ENCODE peak calls at places on chromosomes 7 and 10, in nine cellular contexts. One of them, this sample, is unnamed.

GRCh38 chr10:131094406-131095108 is 217.0 kb downstream of the TCERG1L start:
- DNase-seq in ovary: peak
- DNase-seq in uterus: peak
- DNase-seq in GM20000: no peak
- DNase-seq in HL-60: no peak
- DNase-seq in AG09319: no peak
- DNase-seq in Ammon's horn: no peak
- DNase-seq in AG08396: no peak
- DNase-seq in Daoy: peak
- DNase-seq in this sample: no peak

GRCh38 chr7:124566576-124566975 is 199.0 kb downstream of the GPR37 start:
- DNase-seq in ovary: no peak
- DNase-seq in uterus: no peak
- DNase-seq in GM20000: no peak
- DNase-seq in HL-60: no peak
- DNase-seq in AG09319: peak
- DNase-seq in Ammon's horn: no peak
- DNase-seq in AG08396: peak
- DNase-seq in Daoy: peak
- DNase-seq in this sample: no peak

GRCh38 chr7:95004618-95005282 is 97.4 kb downstream of the PPP1R9A start:
- DNase-seq in ovary: no peak
- DNase-seq in uterus: no peak
- DNase-seq in GM20000: no peak
- DNase-seq in HL-60: no peak
- DNase-seq in AG09319: no peak
- DNase-seq in Ammon's horn: peak
- DNase-seq in AG08396: no peak
- DNase-seq in Daoy: no peak
- DNase-seq in this sample: no peak

GRCh38 chr10:115171392-115171960 is 78.3 kb downstream of the ATRNL1 start:
- DNase-seq in ovary: no peak
- DNase-seq in uterus: no peak
- DNase-seq in GM20000: no peak
- DNase-seq in HL-60: no peak
- DNase-seq in AG09319: no peak
- DNase-seq in Ammon's horn: no peak
- DNase-seq in AG08396: peak
- DNase-seq in Daoy: no peak
- DNase-seq in this sample: no peak

GRCh38 chr7:91295571-91295970 is 31.3 kb downstream of the FZD1 start:
- DNase-seq in ovary: no peak
- DNase-seq in uterus: no peak
- DNase-seq in GM20000: no peak
- DNase-seq in HL-60: no peak
- DNase-seq in AG09319: no peak
- DNase-seq in Ammon's horn: no peak
- DNase-seq in AG08396: no peak
- DNase-seq in Daoy: no peak
- DNase-seq in this sample: no peak

GRCh38 chr7:102129636-102130370 is 156.9 kb upstream of the SH2B2 start:
- DNase-seq in ovary: no peak
- DNase-seq in uterus: no peak
- DNase-seq in GM20000: no peak
- DNase-seq in HL-60: no peak
- DNase-seq in AG09319: no peak
- DNase-seq in Ammon's horn: no peak
- DNase-seq in AG08396: no peak
- DNase-seq in Daoy: no peak
- DNase-seq in this sample: no peak

GRCh38 chr7:139453673-139454321 is 29.7 kb downstream of the KLRG2 start:
- DNase-seq in ovary: no peak
- DNase-seq in uterus: no peak
- DNase-seq in GM20000: no peak
- DNase-seq in HL-60: no peak
- DNase-seq in AG09319: no peak
- DNase-seq in Ammon's horn: no peak
- DNase-seq in AG08396: peak
- DNase-seq in Daoy: peak
- DNase-seq in this sample: no peak

GRCh38 chr7:88429382-88429781 is 122.7 kb upstream of the STEAP4 start:
- DNase-seq in ovary: no peak
- DNase-seq in uterus: no peak
- DNase-seq in GM20000: no peak
- DNase-seq in HL-60: no peak
- DNase-seq in AG09319: no peak
- DNase-seq in Ammon's horn: no peak
- DNase-seq in AG08396: no peak
- DNase-seq in Daoy: no peak
- DNase-seq in this sample: no peak

GRCh38 chr10:113171662-113172061 is 221.6 kb downstream of the TCF7L2 start:
- DNase-seq in ovary: no peak
- DNase-seq in uterus: no peak
- DNase-seq in GM20000: no peak
- DNase-seq in HL-60: no peak
- DNase-seq in AG09319: no peak
- DNase-seq in Ammon's horn: no peak
- DNase-seq in AG08396: no peak
- DNase-seq in Daoy: no peak
- DNase-seq in this sample: no peak

GRCh38 chr7:55274156-55274555 is 91.0 kb upstream of the LANCL2 start:
- DNase-seq in ovary: no peak
- DNase-seq in uterus: no peak
- DNase-seq in GM20000: no peak
- DNase-seq in HL-60: no peak
- DNase-seq in AG09319: no peak
- DNase-seq in Ammon's horn: no peak
- DNase-seq in AG08396: no peak
- DNase-seq in Daoy: no peak
- DNase-seq in this sample: no peak

GRCh38 chr7:111012799-111013675 is 77.9 kb upstream of the LRRN3 start:
- DNase-seq in ovary: no peak
- DNase-seq in uterus: no peak
- DNase-seq in GM20000: peak
- DNase-seq in HL-60: no peak
- DNase-seq in AG09319: no peak
- DNase-seq in Ammon's horn: no peak
- DNase-seq in AG08396: no peak
- DNase-seq in Daoy: no peak
- DNase-seq in this sample: no peak

GRCh38 chr7:126799541-126799940 is 453.2 kb downstream of the GRM8 start:
- DNase-seq in ovary: no peak
- DNase-seq in uterus: no peak
- DNase-seq in GM20000: no peak
- DNase-seq in HL-60: no peak
- DNase-seq in AG09319: no peak
- DNase-seq in Ammon's horn: no peak
- DNase-seq in AG08396: no peak
- DNase-seq in Daoy: no peak
- DNase-seq in this sample: no peak

GRCh38 chr10:4138146-4138721 is 353.2 kb upstream of the KLF6 start:
- DNase-seq in ovary: no peak
- DNase-seq in uterus: no peak
- DNase-seq in GM20000: no peak
- DNase-seq in HL-60: no peak
- DNase-seq in AG09319: no peak
- DNase-seq in Ammon's horn: no peak
- DNase-seq in AG08396: no peak
- DNase-seq in Daoy: no peak
- DNase-seq in this sample: no peak

GRCh38 chr10:84429926-84430520 is 101.6 kb downstream of the CCSER2 start:
- DNase-seq in ovary: peak
- DNase-seq in uterus: peak
- DNase-seq in GM20000: peak
- DNase-seq in HL-60: peak
- DNase-seq in AG09319: no peak
- DNase-seq in Ammon's horn: peak
- DNase-seq in AG08396: peak
- DNase-seq in Daoy: peak
- DNase-seq in this sample: peak

GRCh38 chr7:43104874-43105520 is 7.5 kb upstream of the HECW1 start:
- DNase-seq in ovary: no peak
- DNase-seq in uterus: no peak
- DNase-seq in GM20000: no peak
- DNase-seq in HL-60: no peak
- DNase-seq in AG09319: no peak
- DNase-seq in Ammon's horn: no peak
- DNase-seq in AG08396: no peak
- DNase-seq in Daoy: no peak
- DNase-seq in this sample: no peak

GRCh38 chr10:22655312-22655973 is 58.9 kb downstream of the PIP4K2A start:
- DNase-seq in ovary: no peak
- DNase-seq in uterus: no peak
- DNase-seq in GM20000: no peak
- DNase-seq in HL-60: no peak
- DNase-seq in AG09319: peak
- DNase-seq in Ammon's horn: no peak
- DNase-seq in AG08396: peak
- DNase-seq in Daoy: peak
- DNase-seq in this sample: no peak

GRCh38 chr7:52211930-52212329 is 823.5 kb upstream of the POM121L12 start:
- DNase-seq in ovary: no peak
- DNase-seq in uterus: no peak
- DNase-seq in GM20000: no peak
- DNase-seq in HL-60: no peak
- DNase-seq in AG09319: no peak
- DNase-seq in Ammon's horn: no peak
- DNase-seq in AG08396: no peak
- DNase-seq in Daoy: no peak
- DNase-seq in this sample: no peak

GRCh38 chr7:145681159-145681558 is 435.4 kb upstream of the CNTNAP2 start:
- DNase-seq in ovary: no peak
- DNase-seq in uterus: no peak
- DNase-seq in GM20000: no peak
- DNase-seq in HL-60: no peak
- DNase-seq in AG09319: no peak
- DNase-seq in Ammon's horn: no peak
- DNase-seq in AG08396: no peak
- DNase-seq in Daoy: no peak
- DNase-seq in this sample: no peak

GRCh38 chr7:93310346-93310745 is 78.2 kb downstream of the VPS50 start:
- DNase-seq in ovary: no peak
- DNase-seq in uterus: no peak
- DNase-seq in GM20000: no peak
- DNase-seq in HL-60: no peak
- DNase-seq in AG09319: no peak
- DNase-seq in Ammon's horn: no peak
- DNase-seq in AG08396: no peak
- DNase-seq in Daoy: peak
- DNase-seq in this sample: no peak

GRCh38 chr7:74230446-74231231 is 20.8 kb downstream of the LAT2 start:
- DNase-seq in ovary: no peak
- DNase-seq in uterus: no peak
- DNase-seq in GM20000: peak
- DNase-seq in HL-60: peak
- DNase-seq in AG09319: no peak
- DNase-seq in Ammon's horn: no peak
- DNase-seq in AG08396: no peak
- DNase-seq in Daoy: no peak
- DNase-seq in this sample: no peak

GRCh38 chr10:44253769-44254462 is 131.0 kb downstream of the CXCL12 start:
- DNase-seq in ovary: peak
- DNase-seq in uterus: peak
- DNase-seq in GM20000: no peak
- DNase-seq in HL-60: no peak
- DNase-seq in AG09319: peak
- DNase-seq in Ammon's horn: no peak
- DNase-seq in AG08396: peak
- DNase-seq in Daoy: peak
- DNase-seq in this sample: no peak

GRCh38 chr10:20369863-20370736 is 527.0 kb downstream of the NEBL start:
- DNase-seq in ovary: no peak
- DNase-seq in uterus: no peak
- DNase-seq in GM20000: no peak
- DNase-seq in HL-60: no peak
- DNase-seq in AG09319: no peak
- DNase-seq in Ammon's horn: no peak
- DNase-seq in AG08396: no peak
- DNase-seq in Daoy: no peak
- DNase-seq in this sample: no peak

GRCh38 chr10:43854042-43854441 is 205.4 kb upstream of the ZNF32 start:
- DNase-seq in ovary: peak
- DNase-seq in uterus: no peak
- DNase-seq in GM20000: no peak
- DNase-seq in HL-60: no peak
- DNase-seq in AG09319: no peak
- DNase-seq in Ammon's horn: no peak
- DNase-seq in AG08396: no peak
- DNase-seq in Daoy: peak
- DNase-seq in this sample: no peak

GRCh38 chr7:84331665-84332064 is 137.1 kb upstream of the SEMA3A start:
- DNase-seq in ovary: no peak
- DNase-seq in uterus: no peak
- DNase-seq in GM20000: no peak
- DNase-seq in HL-60: no peak
- DNase-seq in AG09319: peak
- DNase-seq in Ammon's horn: no peak
- DNase-seq in AG08396: peak
- DNase-seq in Daoy: no peak
- DNase-seq in this sample: no peak

GRCh38 chr7:54879776-54880175 is 120.8 kb upstream of the SEC61G start:
- DNase-seq in ovary: no peak
- DNase-seq in uterus: no peak
- DNase-seq in GM20000: no peak
- DNase-seq in HL-60: no peak
- DNase-seq in AG09319: no peak
- DNase-seq in Ammon's horn: no peak
- DNase-seq in AG08396: no peak
- DNase-seq in Daoy: no peak
- DNase-seq in this sample: no peak

This sample was measured in HuH-7.